ENCODE peak calls at places on chromosomes 12 and 14, in four cellular contexts. G is activated T-cell treated with anti-CD3 and anti-CD28 coated beads for 24 hours, Y is ascending aorta, V is left lobe of liver. F is an unnamed sample.

GRCh38 chr12:91140660-91141045 is 29.4 kb upstream of the LUM start:
- DNase-seq in G (no peak), V (no peak), Y (no peak), F (no peak)

GRCh38 chr12:127667131-127667685 is 599.8 kb upstream of the TMEM132C start:
- DNase-seq in Y (no peak), V (no peak), G (no peak), F (no peak)

GRCh38 chr12:109991586-109991985 is 4.6 kb downstream of the GIT2 start:
- DNase-seq in G (no peak), V (no peak), Y (no peak), F (no peak)

GRCh38 chr12:53048033-53048779 is 1.7 kb upstream of the TNS2 start:
- DNase-seq in Y (peak), G (no peak), V (peak), F (no peak)

GRCh38 chr12:126663304-126664094 is 1598.3 kb downstream of the AACS start:
- DNase-seq in Y (no peak), G (no peak), V (no peak), F (no peak)

GRCh38 chr14:22667881-22668280 is 23.7 kb upstream of the OR6J1 start:
- DNase-seq in Y (no peak), V (no peak), G (no peak), F (no peak)

GRCh38 chr12:110262442-110263388 is 18.3 kb upstream of the ATP2A2 start:
- DNase-seq in G (no peak), V (no peak), Y (peak), F (no peak)

GRCh38 chr12:49340095-49340870 is 3.3 kb upstream of the C1QL4 start:
- DNase-seq in G (no peak), Y (no peak), V (no peak), F (no peak)

GRCh38 chr12:41189395-41190251 is 1.5 kb downstream of the PDZRN4 start:
- DNase-seq in Y (no peak), V (no peak), G (no peak), F (no peak)

GRCh38 chr14:64501326-64502171 is 2.1 kb downstream of the ZBTB25 start:
- DNase-seq in Y (peak), V (peak), G (no peak), F (no peak)

GRCh38 chr12:44875954-44876553 is at the start of gene NELL2:
- DNase-seq in Y (no peak), G (peak), V (no peak), F (peak)

GRCh38 chr14:101504096-101504948 is 57.0 kb upstream of the DIO3 start:
- DNase-seq in Y (peak), G (no peak), V (peak), F (no peak)

GRCh38 chr14:96639550-96639949 is 137.4 kb downstream of the PAPOLA start:
- DNase-seq in G (no peak), Y (no peak), V (peak), F (no peak)

GRCh38 chr14:77554816-77555599 is 56.4 kb upstream of the ISM2 start:
- DNase-seq in Y (no peak), G (no peak), V (no peak), F (no peak)

GRCh38 chr14:104504172-104504735 is 75.3 kb upstream of the C14orf180 start:
- DNase-seq in G (no peak), Y (no peak), V (no peak), F (no peak)

GRCh38 chr14:100383727-100384158 is 60.6 kb downstream of the SLC25A47 start:
- DNase-seq in G (peak), Y (peak), V (peak), F (peak)